ENCODE peak calls at places on chromosomes 4 and X, in six cellular contexts. One of them, this sample, is unnamed.

GRCh38 chr4:112908511-112908910 is 140.9 kb upstream of the ANK2 start:
- DNase-seq in stimulated activated CD4-positive, alpha-beta T cell treated with anti-CD3 and anti-CD28 coated beads, Interleukin-12 subunit alpha, Interleukin-12 subunit beta, amount 100 ng/mL, for 48 hours: no peak
- DNase-seq in CMK: no peak
- DNase-seq in GM04503: no peak
- DNase-seq in GM03348: no peak
- DNase-seq in AG08396: no peak
- DNase-seq in this sample: no peak

GRCh38 chr4:1748465-1748995 is 27.2 kb downstream of the TACC3 start:
- DNase-seq in AG08396: peak; percentile 95
- DNase-seq in GM04503: no peak
- DNase-seq in stimulated activated CD4-positive, alpha-beta T cell treated with anti-CD3 and anti-CD28 coated beads, Interleukin-12 subunit alpha, Interleukin-12 subunit beta, amount 100 ng/mL, for 48 hours: peak; percentile 84
- DNase-seq in GM03348: peak; percentile 92
- DNase-seq in CMK: no peak
- DNase-seq in this sample: peak; percentile 83

GRCh38 chrX:95145848-95146540 is 1472.0 kb downstream of the FAM133A start:
- DNase-seq in GM03348: no peak
- DNase-seq in stimulated activated CD4-positive, alpha-beta T cell treated with anti-CD3 and anti-CD28 coated beads, Interleukin-12 subunit alpha, Interleukin-12 subunit beta, amount 100 ng/mL, for 48 hours: no peak
- DNase-seq in GM04503: no peak
- DNase-seq in CMK: no peak
- DNase-seq in AG08396: no peak
- DNase-seq in this sample: no peak

GRCh38 chrX:155266446-155266845 is 2.2 kb upstream of the RAB39B start:
- DNase-seq in CMK: no peak
- DNase-seq in GM04503: no peak
- DNase-seq in GM03348: no peak
- DNase-seq in AG08396: no peak
- DNase-seq in stimulated activated CD4-positive, alpha-beta T cell treated with anti-CD3 and anti-CD28 coated beads, Interleukin-12 subunit alpha, Interleukin-12 subunit beta, amount 100 ng/mL, for 48 hours: no peak
- DNase-seq in this sample: no peak

GRCh38 chrX:2628751-2629315 is 62.3 kb upstream of the CD99 start:
- DNase-seq in AG08396: no peak
- DNase-seq in GM04503: no peak
- DNase-seq in stimulated activated CD4-positive, alpha-beta T cell treated with anti-CD3 and anti-CD28 coated beads, Interleukin-12 subunit alpha, Interleukin-12 subunit beta, amount 100 ng/mL, for 48 hours: no peak
- DNase-seq in CMK: no peak
- DNase-seq in GM03348: no peak
- DNase-seq in this sample: no peak

GRCh38 chrX:70087857-70088256 is 25.6 kb downstream of the OTUD6A start:
- DNase-seq in GM03348: peak; percentile 26
- DNase-seq in CMK: no peak
- DNase-seq in AG08396: peak; percentile 31
- DNase-seq in stimulated activated CD4-positive, alpha-beta T cell treated with anti-CD3 and anti-CD28 coated beads, Interleukin-12 subunit alpha, Interleukin-12 subunit beta, amount 100 ng/mL, for 48 hours: no peak
- DNase-seq in GM04503: peak; percentile 11
- DNase-seq in this sample: no peak

GRCh38 chr4:73311428-73311827 is 52.8 kb upstream of the ANKRD17 start:
- DNase-seq in GM03348: peak; percentile 48
- DNase-seq in stimulated activated CD4-positive, alpha-beta T cell treated with anti-CD3 and anti-CD28 coated beads, Interleukin-12 subunit alpha, Interleukin-12 subunit beta, amount 100 ng/mL, for 48 hours: no peak
- DNase-seq in GM04503: peak; percentile 13
- DNase-seq in CMK: no peak
- DNase-seq in AG08396: peak; percentile 17
- DNase-seq in this sample: no peak

GRCh38 chrX:136835761-136836160 is 44.8 kb downstream of the RBMX start:
- DNase-seq in stimulated activated CD4-positive, alpha-beta T cell treated with anti-CD3 and anti-CD28 coated beads, Interleukin-12 subunit alpha, Interleukin-12 subunit beta, amount 100 ng/mL, for 48 hours: no peak
- DNase-seq in GM04503: no peak
- DNase-seq in AG08396: no peak
- DNase-seq in GM03348: no peak
- DNase-seq in CMK: no peak
- DNase-seq in this sample: no peak

GRCh38 chr4:8198206-8198905 is 734 bp upstream of the SH3TC1 start:
- DNase-seq in AG08396: no peak
- DNase-seq in GM03348: no peak
- DNase-seq in GM04503: no peak
- DNase-seq in CMK: no peak
- DNase-seq in stimulated activated CD4-positive, alpha-beta T cell treated with anti-CD3 and anti-CD28 coated beads, Interleukin-12 subunit alpha, Interleukin-12 subunit beta, amount 100 ng/mL, for 48 hours: no peak
- DNase-seq in this sample: no peak

GRCh38 chr4:95638920-95639501 is 90.2 kb upstream of the UNC5C start:
- DNase-seq in GM04503: no peak
- DNase-seq in CMK: no peak
- DNase-seq in AG08396: no peak
- DNase-seq in GM03348: no peak
- DNase-seq in stimulated activated CD4-positive, alpha-beta T cell treated with anti-CD3 and anti-CD28 coated beads, Interleukin-12 subunit alpha, Interleukin-12 subunit beta, amount 100 ng/mL, for 48 hours: no peak
- DNase-seq in this sample: no peak

GRCh38 chrX:131392666-131393065 is 103.6 kb upstream of the IGSF1 start:
- DNase-seq in GM04503: no peak
- DNase-seq in AG08396: no peak
- DNase-seq in stimulated activated CD4-positive, alpha-beta T cell treated with anti-CD3 and anti-CD28 coated beads, Interleukin-12 subunit alpha, Interleukin-12 subunit beta, amount 100 ng/mL, for 48 hours: no peak
- DNase-seq in CMK: no peak
- DNase-seq in GM03348: no peak
- DNase-seq in this sample: no peak

GRCh38 chr4:61750810-61751209 is 550.7 kb downstream of the ADGRL3 start:
- DNase-seq in AG08396: no peak
- DNase-seq in stimulated activated CD4-positive, alpha-beta T cell treated with anti-CD3 and anti-CD28 coated beads, Interleukin-12 subunit alpha, Interleukin-12 subunit beta, amount 100 ng/mL, for 48 hours: no peak
- DNase-seq in GM03348: no peak
- DNase-seq in CMK: no peak
- DNase-seq in GM04503: no peak
- DNase-seq in this sample: no peak

GRCh38 chr4:15500721-15501120 is 31.0 kb downstream of the CC2D2A start:
- DNase-seq in CMK: no peak
- DNase-seq in stimulated activated CD4-positive, alpha-beta T cell treated with anti-CD3 and anti-CD28 coated beads, Interleukin-12 subunit alpha, Interleukin-12 subunit beta, amount 100 ng/mL, for 48 hours: no peak
- DNase-seq in AG08396: no peak
- DNase-seq in GM03348: no peak
- DNase-seq in GM04503: no peak
- DNase-seq in this sample: no peak

GRCh38 chr4:16627999-16628398 is 270.4 kb downstream of the LDB2 start:
- DNase-seq in CMK: no peak
- DNase-seq in AG08396: peak; percentile 76
- DNase-seq in GM03348: peak; percentile 84
- DNase-seq in stimulated activated CD4-positive, alpha-beta T cell treated with anti-CD3 and anti-CD28 coated beads, Interleukin-12 subunit alpha, Interleukin-12 subunit beta, amount 100 ng/mL, for 48 hours: no peak
- DNase-seq in GM04503: peak; percentile 93
- DNase-seq in this sample: peak; percentile 3

GRCh38 chr4:87806520-87806919 is 7.2 kb downstream of the IBSP start:
- DNase-seq in CMK: no peak
- DNase-seq in GM04503: no peak
- DNase-seq in GM03348: peak; percentile 26
- DNase-seq in AG08396: no peak
- DNase-seq in stimulated activated CD4-positive, alpha-beta T cell treated with anti-CD3 and anti-CD28 coated beads, Interleukin-12 subunit alpha, Interleukin-12 subunit beta, amount 100 ng/mL, for 48 hours: no peak
- DNase-seq in this sample: no peak

GRCh38 chrX:70201732-70202131 is 24.4 kb downstream of the DGAT2L6 start:
- DNase-seq in AG08396: no peak
- DNase-seq in stimulated activated CD4-positive, alpha-beta T cell treated with anti-CD3 and anti-CD28 coated beads, Interleukin-12 subunit alpha, Interleukin-12 subunit beta, amount 100 ng/mL, for 48 hours: no peak
- DNase-seq in GM04503: no peak
- DNase-seq in CMK: no peak
- DNase-seq in GM03348: no peak
- DNase-seq in this sample: no peak

This sample was measured in H54.